ENCODE peak calls at places on chromosomes 5 and 9, in six cellular contexts. E is H9, L is mesendoderm, P is trophoblast cell, M is H1, F is mesenchymal stem cell. R is an unnamed sample.

GRCh38 chr5:125888358-125888757 is 534.9 kb upstream of the GRAMD2B start:
- DNase-seq in E (no peak), L (no peak), P (no peak), M (no peak), F (no peak), R (no peak)

GRCh38 chr5:171840066-171840465 is 54.4 kb downstream of the SMIM23 start:
- DNase-seq in E (no peak), L (peak; percentile 50), P (no peak), M (no peak), F (no peak), R (no peak)

GRCh38 chr9:31153250-31153840 is 1231.1 kb upstream of the ACO1 start:
- DNase-seq in E (no peak), L (no peak), P (no peak), M (no peak), F (peak; percentile 26), R (no peak)

GRCh38 chr5:174777545-174777944 is 53.2 kb downstream of the MSX2 start:
- DNase-seq in E (no peak), L (no peak), P (no peak), M (no peak), F (no peak), R (no peak)

GRCh38 chr9:86977205-86977835 is 30.0 kb upstream of the GAS1 start:
- DNase-seq in E (no peak), L (no peak), P (no peak), M (no peak), F (no peak), R (peak; percentile 75)

GRCh38 chr5:76082790-76083554 is at the start of gene SV2C:
- DNase-seq in E (peak; percentile 49), L (peak; percentile 54), P (no peak), M (no peak), F (peak; percentile 18), R (no peak)

GRCh38 chr9:88280816-88281382 is 107.3 kb upstream of the SPIN1 start:
- DNase-seq in E (peak; percentile 67), L (peak; percentile 85), P (no peak), M (peak; percentile 19), F (peak; percentile 39), R (peak; percentile 76)

GRCh38 chr9:12816656-12817101 is 41.9 kb downstream of the LURAP1L start:
- DNase-seq in E (no peak), L (no peak), P (no peak), M (no peak), F (no peak), R (no peak)

GRCh38 chr9:84862786-84863185 is 193.3 kb downstream of the NTRK2 start:
- DNase-seq in E (peak; percentile 90), L (peak; percentile 74), P (no peak), M (peak; percentile 66), F (peak; percentile 67), R (no peak)

GRCh38 chr9:133632806-133633680 is 3.1 kb upstream of the DBH start:
- DNase-seq in E (no peak), L (no peak), P (no peak), M (no peak), F (no peak), R (no peak)

GRCh38 chr9:74125916-74126315 is 371.2 kb upstream of the RORB start:
- DNase-seq in E (no peak), L (peak; percentile 19), P (no peak), M (no peak), F (no peak), R (no peak)

GRCh38 chr5:133360693-133361479 is 251.5 kb downstream of the FSTL4 start:
- DNase-seq in E (no peak), L (peak; percentile 62), P (no peak), M (no peak), F (no peak), R (no peak)

GRCh38 chr5:133358271-133358670 is 254.1 kb downstream of the FSTL4 start:
- DNase-seq in E (no peak), L (no peak), P (no peak), M (no peak), F (no peak), R (no peak)

GRCh38 chr5:133361922-133362321 is 250.4 kb downstream of the FSTL4 start:
- DNase-seq in E (no peak), L (no peak), P (no peak), M (no peak), F (no peak), R (no peak)

GRCh38 chr5:133357758-133358157 is 254.6 kb downstream of the FSTL4 start:
- DNase-seq in E (no peak), L (no peak), P (no peak), M (no peak), F (no peak), R (no peak)

GRCh38 chr5:133359861-133360260 is 252.5 kb downstream of the FSTL4 start:
- DNase-seq in E (no peak), L (no peak), P (no peak), M (no peak), F (no peak), R (no peak)
- H2BK120ac ChIP-seq in E (no peak overlapping the region), L (no peak overlapping the region), P (no peak overlapping the region), M (no peak overlapping the region), F (no peak overlapping the region), R (no peak overlapping the region)

DNA sequence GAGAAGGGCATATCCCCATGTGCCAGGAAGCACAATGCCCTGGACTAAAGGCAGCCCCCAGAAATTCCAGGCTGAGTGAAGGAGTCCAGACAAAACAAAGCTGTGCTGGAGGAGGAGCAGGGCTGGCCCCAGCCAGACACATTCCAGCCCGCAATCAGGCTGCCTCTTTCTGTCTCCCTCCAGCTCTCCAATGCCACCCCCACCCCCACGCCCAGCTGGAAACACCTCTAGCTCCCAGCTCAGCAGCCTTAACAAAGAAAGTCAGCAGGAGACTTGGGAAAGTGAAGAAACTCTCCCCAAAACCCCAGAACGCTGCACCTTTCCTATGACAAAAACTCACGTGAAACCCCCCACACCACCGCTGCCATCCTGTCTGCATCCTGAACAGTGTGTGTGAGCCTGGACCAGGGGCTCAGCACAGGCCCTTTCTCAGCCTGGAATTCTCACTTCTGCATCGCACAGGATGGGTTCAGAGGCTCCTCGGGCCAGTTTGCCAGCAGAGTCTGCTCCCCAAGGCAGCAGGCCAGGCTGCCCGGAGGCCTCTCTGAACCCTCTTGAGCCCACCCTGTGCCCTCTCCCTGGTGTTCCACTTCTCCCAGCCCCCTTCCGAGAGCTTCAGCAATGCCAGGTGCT is 96.2 kb upstream of the ICE1 start:
- DNase-seq in E (no peak), L (peak; percentile 39), P (no peak), M (no peak), F (no peak), R (no peak)
- H2BK120ac ChIP-seq in E (no peak overlapping the region), L (peak overlapping the region; percentile 32), P (peak overlapping the region; percentile 99), M (no peak overlapping the region), F (no peak overlapping the region), R (no peak overlapping the region)

GRCh38 chr5:145778144-145778900 is 56.8 kb downstream of the PRELID2 start:
- DNase-seq in E (no peak), L (no peak), P (no peak), M (no peak), F (no peak), R (no peak)
- H2BK120ac ChIP-seq in E (no peak overlapping the region), L (no peak overlapping the region), P (no peak overlapping the region), M (no peak overlapping the region), F (no peak overlapping the region), R (no peak overlapping the region)

GRCh38 chr5:141758316-141758965 is 76.4 kb upstream of the ARAP3 start:
- DNase-seq in E (peak; percentile 52), L (peak; percentile 46), P (no peak), M (no peak), F (no peak), R (no peak)

GRCh38 chr5:141753971-141754713 is 72.1 kb upstream of the ARAP3 start:
- DNase-seq in E (peak; percentile 64), L (peak; percentile 84), P (no peak), M (no peak), F (peak; percentile 38), R (peak; percentile 24)

GRCh38 chr5:141756196-141756595 is 74.2 kb upstream of the ARAP3 start:
- DNase-seq in E (no peak), L (no peak), P (no peak), M (no peak), F (no peak), R (no peak)

GRCh38 chr5:141760193-141760592 is 78.2 kb upstream of the ARAP3 start:
- DNase-seq in E (no peak), L (no peak), P (no peak), M (no peak), F (no peak), R (no peak)

GRCh38 chr5:141757402-141757801 is 75.4 kb upstream of the ARAP3 start:
- DNase-seq in E (peak; percentile 73), L (peak; percentile 81), P (no peak), M (peak; percentile 29), F (peak; percentile 52), R (peak; percentile 41)
- H2BK120ac ChIP-seq in E (no peak overlapping the region), L (no peak overlapping the region), P (no peak overlapping the region), M (no peak overlapping the region), F (no peak overlapping the region), R (no peak overlapping the region)

GRCh38 chr5:132477784-132478497 is 12.6 kb downstream of the IRF1 start:
- DNase-seq in E (no peak), L (no peak), P (peak; percentile 65), M (no peak), F (no peak), R (no peak)
- H2BK120ac ChIP-seq in E (no peak overlapping the region), L (no peak overlapping the region), P (no peak overlapping the region), M (no peak overlapping the region), F (no peak overlapping the region), R (no peak overlapping the region)